ENCODE peak calls at places on chromosomes 1 and 21, in six cellular contexts. P is GM23338, C is PC-3, G is GM23248, R is MM.1S, T is PC-9. E is an unnamed sample.

GRCh38 chr1:208298593-208299233 is 54.5 kb upstream of the PLXNA2 start:
- DNase-seq in T (no peak), R (no peak), C (no peak), P (no peak), G (no peak), E (no peak)

GRCh38 chr1:218030846-218031245 is 254.2 kb upstream of the RRP15 start:
- DNase-seq in T (no peak), C (no peak), P (no peak), G (no peak), R (no peak), E (no peak)

GRCh38 chr1:206987873-206988272 is 17.6 kb upstream of the FCAMR start:
- DNase-seq in P (no peak), G (no peak), T (no peak), C (no peak), R (no peak), E (no peak)

GRCh38 chr1:101290922-101291561 is 54.2 kb downstream of the S1PR1 start:
- DNase-seq in T (no peak), P (no peak), G (no peak), C (no peak), R (no peak), E (no peak)

GRCh38 chr1:54582566-54583306 is 34.7 kb downstream of the ACOT11 start:
- DNase-seq in G (no peak), T (no peak), R (no peak), P (peak; percentile 78), C (no peak), E (peak; percentile 83)

GRCh38 chr1:204885790-204886189 is 15.1 kb downstream of the NFASC start:
- DNase-seq in T (no peak), P (no peak), G (peak; percentile 44), C (no peak), R (no peak), E (no peak)

GRCh38 chr1:2553871-2554620 is 2.1 kb upstream of the TNFRSF14 start:
- DNase-seq in R (no peak), C (no peak), T (no peak), P (no peak), G (no peak), E (no peak)

GRCh38 chr1:178724386-178724733 is 684 bp upstream of the RALGPS2 start:
- DNase-seq in T (no peak), P (peak; percentile 34), R (no peak), G (no peak), C (no peak), E (peak; percentile 9)

GRCh38 chr1:205250699-205251098 is 23.0 kb downstream of the TMCC2 start:
- DNase-seq in C (no peak), G (no peak), T (no peak), R (no peak), P (no peak), E (no peak)

GRCh38 chr1:95640746-95641145 is 406.7 kb downstream of the RWDD3 start:
- DNase-seq in P (no peak), C (peak; percentile 59), T (no peak), G (no peak), R (no peak), E (no peak)

GRCh38 chr1:66244429-66244828 is 289.5 kb upstream of the SGIP1 start:
- DNase-seq in C (no peak), P (no peak), T (no peak), R (no peak), G (peak; percentile 58), E (no peak)

GRCh38 chr1:179082308-179083030 is 599 bp downstream of the TOR3A start:
- DNase-seq in R (peak; percentile 50), P (peak; percentile 66), G (peak; percentile 62), C (peak; percentile 31), T (no peak), E (peak; percentile 62)

GRCh38 chr1:234607091-234608025 is 2.6 kb downstream of the IRF2BP2 start:
- DNase-seq in P (peak; percentile 48), G (peak; percentile 64), C (peak; percentile 25), T (peak; percentile 50), R (peak; percentile 69), E (peak; percentile 86)

GRCh38 chr1:224427346-224427745 is 7.3 kb downstream of the WDR26 start:
- DNase-seq in C (peak; percentile 87), G (peak; percentile 89), R (no peak), P (no peak), T (no peak), E (no peak)
- H3K4me1 ChIP-seq in C (peaks cover 47% of the 10 kb centered on the region), G (peaks cover 55% of the 10 kb centered on the region), R (peaks cover 17% of the 10 kb centered on the region), P (peaks cover 22% of the 10 kb centered on the region), T (peaks cover 22% of the 10 kb centered on the region), E (peaks cover 22% of the 10 kb centered on the region)

GRCh38 chr21:39317134-39318090 is 4.0 kb upstream of the BRWD1 start:
- DNase-seq in C (peak; percentile 15), G (no peak), R (no peak), T (peak; percentile 52), P (no peak), E (no peak)

GRCh38 chr21:39318091-39318959 is 4.9 kb upstream of the BRWD1 start:
- DNase-seq in C (no peak), R (no peak), G (no peak), T (no peak), P (no peak), E (no peak)

GRCh38 chr21:39321424-39321823 is 8.0 kb upstream of the BRWD1 start:
- DNase-seq in T (peak; percentile 89), G (no peak), C (peak; percentile 87), P (no peak), R (no peak), E (no peak)

GRCh38 chr21:39319814-39320332 is 6.4 kb upstream of the BRWD1 start:
- DNase-seq in P (no peak), G (peak; percentile 71), R (no peak), C (peak; percentile 55), T (no peak), E (no peak)

GRCh38 chr21:39319251-39319756 is 5.9 kb upstream of the BRWD1 start:
- DNase-seq in G (peak; percentile 53), R (no peak), P (no peak), C (no peak), T (no peak), E (no peak)
- H3F3A ChIP-seq in G (peaks cover 34% of the 10 kb centered on the region), R (peaks cover 10% of the 10 kb centered on the region), P (peaks cover 4% of the 10 kb centered on the region), C (peaks cover 4% of the 10 kb centered on the region), T (peaks cover 28% of the 10 kb centered on the region), E (peaks cover 4% of the 10 kb centered on the region)

GRCh38 chr21:30638686-30639085 is 3.7 kb downstream of the KRTAP20-2 start:
- DNase-seq in R (no peak), G (no peak), P (no peak), C (no peak), T (no peak), E (no peak)
- TF ChIP-seq EZH2 in R (no peak), G (no peak), P (no peak), C (no peak), T (no peak), E (no peak)

DNA sequence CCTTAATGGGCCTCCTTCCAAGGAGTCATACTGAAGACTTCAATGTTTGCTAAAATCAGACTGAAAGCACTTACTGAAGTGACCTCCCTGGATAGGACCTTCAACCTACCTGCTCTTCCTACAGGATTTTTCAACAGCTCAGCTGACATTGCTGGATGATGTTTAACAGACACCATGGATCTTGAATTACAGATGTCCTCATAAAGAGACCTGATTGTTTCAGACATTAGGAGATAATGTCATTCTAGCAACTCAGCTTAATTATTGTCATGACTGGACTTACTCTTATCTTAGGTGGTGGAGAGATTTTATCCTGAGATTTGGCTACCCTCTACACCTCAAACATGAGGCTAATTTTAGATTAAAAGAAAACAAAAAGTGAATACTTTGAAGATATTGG is 73.9 kb upstream of the SDC3 start:
- DNase-seq in C (no peak), T (no peak), P (no peak), R (no peak), G (no peak), E (no peak)
- H3K4me1 ChIP-seq in C (no peaks in the 10 kb centered on the region), T (peaks cover 7% of the 10 kb centered on the region), P (peaks cover 1% of the 10 kb centered on the region), R (no peaks in the 10 kb centered on the region), G (peaks cover 36% of the 10 kb centered on the region), E (peaks cover 1% of the 10 kb centered on the region)

DNA sequence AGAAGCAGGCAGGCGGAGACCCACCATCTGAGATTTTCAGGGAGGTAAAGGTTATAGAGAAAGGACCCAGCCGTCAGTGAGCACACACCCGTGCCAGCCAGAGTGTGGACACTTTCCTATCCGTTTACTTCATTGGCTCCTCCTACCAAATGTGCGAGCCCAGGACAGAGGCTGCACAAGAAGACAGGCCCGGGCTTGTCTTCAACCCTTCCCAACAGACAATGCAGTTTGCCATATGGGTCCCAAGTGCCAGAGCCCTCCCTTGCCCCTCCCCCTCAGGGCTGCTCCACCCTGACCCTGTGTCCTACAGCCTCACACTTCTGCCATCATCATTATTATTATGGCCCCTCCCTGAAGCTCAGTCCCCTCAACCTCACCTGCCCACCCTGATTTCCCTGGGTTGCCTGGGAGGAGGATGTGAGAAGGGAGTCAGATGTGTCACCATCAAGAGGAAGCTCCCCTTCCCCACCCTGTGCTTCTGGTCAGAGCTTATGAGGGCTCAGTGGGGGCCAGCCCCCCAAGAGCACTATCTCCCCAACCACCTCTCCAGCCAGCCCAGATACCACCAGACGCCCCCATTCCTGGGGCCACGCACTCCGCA is 9.4 kb downstream of the LAPTM5 start:
- DNase-seq in C (no peak), R (peak; percentile 82), T (no peak), P (no peak), G (no peak), E (no peak)
- H3F3A ChIP-seq in C (no peaks in the 10 kb centered on the region), R (peaks cover 98% of the 10 kb centered on the region), T (peaks cover 10% of the 10 kb centered on the region), P (no peaks in the 10 kb centered on the region), G (no peaks in the 10 kb centered on the region), E (no peaks in the 10 kb centered on the region)

GRCh38 chr1:152107984-152108898 is 7.0 kb downstream of the TCHH start:
- DNase-seq in T (no peak), C (no peak), P (peak; percentile 78), R (no peak), G (peak; percentile 77), E (peak; percentile 4)
- TF ChIP-seq EZH2 in T (no peak), C (no peak), P (peak; percentile 65), R (no peak), G (peak; percentile 37), E (peak; percentile 80)

DNA sequence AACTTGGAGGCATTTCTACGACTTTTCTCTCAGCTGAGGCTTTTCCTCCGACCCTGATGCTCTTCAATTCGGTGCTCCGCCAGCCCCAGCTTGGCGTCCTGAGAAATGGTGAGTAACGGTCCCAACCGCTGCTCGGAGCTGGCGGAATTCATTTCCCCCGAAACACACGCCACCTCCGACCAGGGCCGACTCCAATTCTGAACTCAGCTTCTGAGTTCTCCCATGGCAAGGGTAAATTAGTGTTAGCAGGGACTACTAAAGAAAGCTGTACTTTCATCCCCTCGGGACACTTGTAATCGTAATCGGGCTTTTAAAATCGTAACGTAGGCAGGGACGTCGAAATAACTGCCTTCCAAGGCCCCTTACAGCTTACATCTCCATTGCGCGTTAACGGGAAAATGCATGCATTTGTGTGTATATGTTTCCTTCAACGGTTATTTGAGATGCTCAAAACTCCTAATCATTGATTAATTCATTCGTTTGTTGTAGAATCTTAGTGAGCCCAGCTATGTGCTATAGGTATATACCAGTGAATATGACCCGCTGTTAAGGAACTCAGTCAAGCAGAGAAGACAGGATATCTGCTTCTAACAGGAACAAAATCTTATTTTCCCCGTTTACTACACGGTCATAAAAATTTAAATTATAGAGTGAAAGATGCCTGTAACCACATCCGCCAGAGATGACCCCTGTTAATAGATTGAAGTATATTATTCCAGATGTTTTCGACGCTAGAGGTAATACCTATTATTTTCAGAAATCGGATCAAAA is 472 bp downstream of the DTL start:
- DNase-seq in P (no peak), R (no peak), T (no peak), G (no peak), C (no peak), E (no peak)
- H3K4me1 ChIP-seq in P (peaks cover 20% of the 10 kb centered on the region), R (peaks cover 49% of the 10 kb centered on the region), T (peaks cover 45% of the 10 kb centered on the region), G (peaks cover 41% of the 10 kb centered on the region), C (peaks cover 61% of the 10 kb centered on the region), E (peaks cover 23% of the 10 kb centered on the region)

DNA sequence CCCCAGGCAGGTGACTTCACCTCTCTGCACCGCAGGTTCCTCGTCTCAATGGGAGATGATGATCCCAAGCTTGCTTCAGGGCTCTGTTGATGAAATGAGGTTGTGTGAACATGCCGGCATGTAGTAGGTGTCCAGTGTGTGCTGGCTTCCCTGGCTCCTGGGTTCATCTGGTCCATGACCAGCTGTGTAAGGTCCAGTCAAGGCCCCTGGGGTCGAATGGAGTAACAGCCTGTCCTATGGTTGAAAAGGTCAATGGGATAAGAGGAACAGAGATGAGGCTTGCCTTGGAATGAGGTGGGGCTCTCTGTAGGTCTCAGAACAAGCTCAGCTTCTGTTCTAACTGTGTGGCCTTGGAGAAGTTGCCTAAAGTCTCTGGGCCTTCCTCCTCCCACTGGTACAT is 26.5 kb downstream of the RPS6KA1 start:
- DNase-seq in C (no peak), T (no peak), R (no peak), G (no peak), P (no peak), E (no peak)
- H3F3A ChIP-seq in C (peaks cover under 1% of the 10 kb centered on the region), T (no peaks in the 10 kb centered on the region), R (no peaks in the 10 kb centered on the region), G (no peaks in the 10 kb centered on the region), P (no peaks in the 10 kb centered on the region), E (no peaks in the 10 kb centered on the region)

E was measured in neural progenitor cell.